ENCODE peak calls at places on chromosomes 4 and X, in seven cellular contexts. One of them, this sample, is unnamed.

GRCh38 chrX:39762266-39762841 is 335.4 kb downstream of the BCOR start:
- DNase-seq in HCT116: no peak
- DNase-seq in K562: no peak
- DNase-seq in SK-N-SH: no peak
- DNase-seq in H1: no peak
- DNase-seq in GM12878: no peak
- DNase-seq in HepG2: no peak
- DNase-seq in this sample: no peak

GRCh38 chr4:158860856-158861255 is 92.0 kb downstream of the FNIP2 start:
- DNase-seq in K562: no peak
- DNase-seq in H1: no peak
- DNase-seq in HepG2: no peak
- DNase-seq in GM12878: peak
- DNase-seq in SK-N-SH: no peak
- DNase-seq in HCT116: no peak
- DNase-seq in this sample: no peak

GRCh38 chr4:56386091-56386490 is 1.2 kb downstream of the AASDH start:
- DNase-seq in SK-N-SH: no peak
- DNase-seq in GM12878: no peak
- DNase-seq in HCT116: no peak
- DNase-seq in HepG2: no peak
- DNase-seq in K562: no peak
- DNase-seq in H1: no peak
- DNase-seq in this sample: no peak

GRCh38 chr4:4281787-4282186 is 8.2 kb downstream of the LYAR start:
- DNase-seq in HCT116: no peak
- DNase-seq in GM12878: no peak
- DNase-seq in HepG2: no peak
- DNase-seq in H1: no peak
- DNase-seq in SK-N-SH: no peak
- DNase-seq in K562: no peak
- DNase-seq in this sample: no peak

GRCh38 chr4:6742989-6743388 is 27.0 kb downstream of the BLOC1S4 start:
- DNase-seq in K562: no peak
- DNase-seq in H1: no peak
- DNase-seq in SK-N-SH: peak
- DNase-seq in HCT116: no peak
- DNase-seq in HepG2: no peak
- DNase-seq in GM12878: no peak
- DNase-seq in this sample: no peak

GRCh38 chr4:127632420-127633403 is at the start of gene INTU:
- DNase-seq in HepG2: peak
- DNase-seq in K562: peak
- DNase-seq in GM12878: no peak
- DNase-seq in HCT116: peak
- DNase-seq in H1: peak
- DNase-seq in SK-N-SH: peak
- DNase-seq in this sample: peak

GRCh38 chrX:40151211-40152172 is 53.7 kb upstream of the BCOR start:
- DNase-seq in H1: peak
- DNase-seq in SK-N-SH: no peak
- DNase-seq in K562: peak
- DNase-seq in HepG2: no peak
- DNase-seq in GM12878: no peak
- DNase-seq in HCT116: no peak
- DNase-seq in this sample: no peak

GRCh38 chrX:11064851-11065600 is 46.1 kb upstream of the HCCS start:
- DNase-seq in K562: no peak
- DNase-seq in GM12878: no peak
- DNase-seq in SK-N-SH: no peak
- DNase-seq in HCT116: no peak
- DNase-seq in H1: no peak
- DNase-seq in HepG2: no peak
- DNase-seq in this sample: peak

GRCh38 chrX:36609653-36610585 is 398.2 kb upstream of the FAM47C start:
- DNase-seq in SK-N-SH: no peak
- DNase-seq in H1: no peak
- DNase-seq in K562: no peak
- DNase-seq in HepG2: no peak
- DNase-seq in HCT116: no peak
- DNase-seq in GM12878: no peak
- DNase-seq in this sample: no peak

GRCh38 chrX:130772313-130773140 is 130.5 kb downstream of the ENOX2 start:
- DNase-seq in HCT116: no peak
- DNase-seq in SK-N-SH: peak
- DNase-seq in HepG2: peak
- DNase-seq in GM12878: no peak
- DNase-seq in H1: no peak
- DNase-seq in K562: peak
- DNase-seq in this sample: no peak

GRCh38 chr4:79652232-79652631 is 244.2 kb upstream of the GK2 start:
- DNase-seq in H1: no peak
- DNase-seq in HCT116: no peak
- DNase-seq in GM12878: no peak
- DNase-seq in K562: no peak
- DNase-seq in SK-N-SH: no peak
- DNase-seq in HepG2: peak
- DNase-seq in this sample: peak

GRCh38 chrX:48474581-48474980 is 1.4 kb upstream of the FTSJ1 start:
- DNase-seq in SK-N-SH: no peak
- DNase-seq in HepG2: no peak
- DNase-seq in K562: no peak
- DNase-seq in GM12878: no peak
- DNase-seq in HCT116: no peak
- DNase-seq in H1: no peak
- DNase-seq in this sample: no peak

GRCh38 chrX:45524296-45524695 is 323.6 kb upstream of the DIPK2B start:
- DNase-seq in H1: no peak
- DNase-seq in GM12878: no peak
- DNase-seq in HCT116: no peak
- DNase-seq in HepG2: no peak
- DNase-seq in K562: no peak
- DNase-seq in SK-N-SH: no peak
- DNase-seq in this sample: no peak

GRCh38 chrX:16222123-16222522 is 54.8 kb downstream of the MAGEB17 start:
- DNase-seq in HCT116: no peak
- DNase-seq in K562: no peak
- DNase-seq in HepG2: no peak
- DNase-seq in GM12878: no peak
- DNase-seq in H1: no peak
- DNase-seq in SK-N-SH: no peak
- DNase-seq in this sample: no peak

GRCh38 chrX:79330022-79330421 is 37.1 kb downstream of the ITM2A start:
- DNase-seq in HepG2: no peak
- DNase-seq in H1: no peak
- DNase-seq in SK-N-SH: no peak
- DNase-seq in GM12878: no peak
- DNase-seq in K562: no peak
- DNase-seq in HCT116: no peak
- DNase-seq in this sample: no peak

GRCh38 chr4:117796677-117797076 is 237.6 kb upstream of the NDST3 start:
- DNase-seq in GM12878: no peak
- DNase-seq in HCT116: no peak
- DNase-seq in SK-N-SH: no peak
- DNase-seq in HepG2: no peak
- DNase-seq in H1: no peak
- DNase-seq in K562: no peak
- DNase-seq in this sample: no peak

DNA sequence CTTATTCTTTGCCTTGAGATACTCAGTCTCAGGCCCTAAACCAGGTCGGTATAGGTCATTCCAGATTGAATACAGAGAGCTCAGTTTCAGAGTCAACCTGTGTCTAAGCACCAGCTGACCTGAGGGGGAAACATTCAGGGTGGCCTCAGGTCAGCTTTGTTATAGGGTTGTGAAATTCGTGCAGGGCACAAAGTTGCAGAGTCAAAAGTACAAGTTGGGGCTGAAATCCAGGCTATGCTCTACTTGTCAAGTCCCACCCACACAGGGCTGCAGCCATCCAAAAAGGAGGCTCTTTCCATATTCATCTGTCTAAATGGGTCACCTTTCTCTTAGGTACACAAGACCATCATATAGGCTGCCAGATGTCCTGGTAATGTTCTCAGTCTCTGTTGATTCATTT is 89.7 kb downstream of the ITIH6 start:
- DNase-seq in K562: no peak
- DNase-seq in HepG2: peak
- DNase-seq in SK-N-SH: no peak
- DNase-seq in H1: no peak
- DNase-seq in HCT116: no peak
- DNase-seq in GM12878: no peak
- DNase-seq in this sample: no peak
- TF ChIP-seq JUND in K562: no peak
- TF ChIP-seq JUND in HepG2: no peak
- TF ChIP-seq JUND in SK-N-SH: no peak
- TF ChIP-seq JUND in H1: no peak
- TF ChIP-seq JUND in HCT116: no peak
- TF ChIP-seq JUND in GM12878: no peak
- TF ChIP-seq JUND in this sample: no peak

DNA sequence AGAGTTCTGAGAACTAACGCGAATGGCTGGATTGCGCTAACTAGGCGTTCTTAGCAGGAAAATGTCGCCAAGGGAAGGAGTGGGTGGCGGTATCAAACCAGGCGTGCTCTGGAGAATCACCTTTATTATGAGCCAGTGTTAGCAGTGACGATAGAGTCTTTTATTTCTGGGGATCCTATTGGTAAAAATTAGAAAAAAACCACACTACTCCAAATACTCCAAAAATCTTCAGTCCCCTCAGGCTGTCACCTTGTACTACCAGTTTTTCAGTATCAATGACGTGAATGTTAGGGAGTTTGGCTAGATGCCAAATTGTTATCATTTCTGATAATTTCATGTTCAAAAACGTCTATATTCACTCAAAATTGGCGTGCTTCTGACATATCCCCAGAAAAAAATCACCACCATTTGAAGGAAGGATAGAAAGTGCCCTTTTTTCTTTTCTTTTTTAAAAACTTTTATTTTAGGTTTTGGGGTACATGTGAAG is 1.5 kb downstream of the UGT8 start:
- DNase-seq in HCT116: peak
- DNase-seq in H1: no peak
- DNase-seq in HepG2: no peak
- DNase-seq in SK-N-SH: no peak
- DNase-seq in GM12878: no peak
- DNase-seq in K562: no peak
- DNase-seq in this sample: no peak
- TF ChIP-seq JUND in HCT116: no peak
- TF ChIP-seq JUND in H1: no peak
- TF ChIP-seq JUND in HepG2: no peak
- TF ChIP-seq JUND in SK-N-SH: no peak
- TF ChIP-seq JUND in GM12878: no peak
- TF ChIP-seq JUND in K562: no peak
- TF ChIP-seq JUND in this sample: no peak

DNA sequence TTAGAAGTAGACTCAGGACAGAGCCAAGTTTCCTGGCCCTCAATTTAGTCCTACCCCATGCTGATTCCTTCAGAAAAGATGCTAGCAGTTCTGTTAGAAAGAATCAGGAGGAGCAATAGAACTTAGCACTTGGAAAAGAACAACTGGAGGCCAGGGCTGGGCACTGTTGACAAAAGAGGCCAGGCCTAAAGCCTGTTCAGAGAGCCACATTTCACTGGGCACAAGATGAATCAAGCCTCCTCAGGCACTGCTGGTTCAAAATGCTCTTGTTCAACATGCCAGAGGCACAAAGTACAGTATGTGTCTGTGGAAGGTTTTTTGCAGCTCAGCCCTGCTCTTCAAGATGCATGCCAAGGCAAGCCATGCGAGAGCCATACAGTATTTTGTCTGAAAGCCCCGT is 53.6 kb downstream of the RASL11B start:
- DNase-seq in HCT116: no peak
- DNase-seq in H1: no peak
- DNase-seq in SK-N-SH: no peak
- DNase-seq in HepG2: no peak
- DNase-seq in GM12878: no peak
- DNase-seq in K562: no peak
- DNase-seq in this sample: no peak
- TF ChIP-seq JUND in HCT116: no peak
- TF ChIP-seq JUND in H1: no peak
- TF ChIP-seq JUND in SK-N-SH: no peak
- TF ChIP-seq JUND in HepG2: no peak
- TF ChIP-seq JUND in GM12878: no peak
- TF ChIP-seq JUND in K562: no peak
- TF ChIP-seq JUND in this sample: no peak

GRCh38 chr4:83604315-83604714 is 68.4 kb downstream of the GPAT3 start:
- DNase-seq in HepG2: no peak
- DNase-seq in GM12878: no peak
- DNase-seq in K562: no peak
- DNase-seq in SK-N-SH: no peak
- DNase-seq in HCT116: no peak
- DNase-seq in H1: no peak
- DNase-seq in this sample: no peak

GRCh38 chr4:83603130-83603529 is 67.2 kb downstream of the GPAT3 start:
- DNase-seq in HCT116: no peak
- DNase-seq in HepG2: no peak
- DNase-seq in K562: no peak
- DNase-seq in SK-N-SH: no peak
- DNase-seq in H1: no peak
- DNase-seq in GM12878: no peak
- DNase-seq in this sample: no peak

GRCh38 chr4:83599183-83599582 is 63.3 kb downstream of the GPAT3 start:
- DNase-seq in HepG2: peak
- DNase-seq in HCT116: peak
- DNase-seq in H1: no peak
- DNase-seq in SK-N-SH: no peak
- DNase-seq in K562: peak
- DNase-seq in GM12878: no peak
- DNase-seq in this sample: peak
- TF ChIP-seq JUND in HepG2: no peak
- TF ChIP-seq JUND in HCT116: no peak
- TF ChIP-seq JUND in H1: no peak
- TF ChIP-seq JUND in SK-N-SH: no peak
- TF ChIP-seq JUND in K562: no peak
- TF ChIP-seq JUND in GM12878: no peak
- TF ChIP-seq JUND in this sample: no peak

GRCh38 chr4:33628296-33628695 is 2616.0 kb downstream of the ARAP2 start:
- DNase-seq in SK-N-SH: no peak
- DNase-seq in H1: no peak
- DNase-seq in K562: no peak
- DNase-seq in HCT116: no peak
- DNase-seq in HepG2: no peak
- DNase-seq in GM12878: no peak
- DNase-seq in this sample: no peak
- TF ChIP-seq JUND in SK-N-SH: no peak
- TF ChIP-seq JUND in H1: no peak
- TF ChIP-seq JUND in K562: no peak
- TF ChIP-seq JUND in HCT116: no peak
- TF ChIP-seq JUND in HepG2: no peak
- TF ChIP-seq JUND in GM12878: no peak
- TF ChIP-seq JUND in this sample: no peak

DNA sequence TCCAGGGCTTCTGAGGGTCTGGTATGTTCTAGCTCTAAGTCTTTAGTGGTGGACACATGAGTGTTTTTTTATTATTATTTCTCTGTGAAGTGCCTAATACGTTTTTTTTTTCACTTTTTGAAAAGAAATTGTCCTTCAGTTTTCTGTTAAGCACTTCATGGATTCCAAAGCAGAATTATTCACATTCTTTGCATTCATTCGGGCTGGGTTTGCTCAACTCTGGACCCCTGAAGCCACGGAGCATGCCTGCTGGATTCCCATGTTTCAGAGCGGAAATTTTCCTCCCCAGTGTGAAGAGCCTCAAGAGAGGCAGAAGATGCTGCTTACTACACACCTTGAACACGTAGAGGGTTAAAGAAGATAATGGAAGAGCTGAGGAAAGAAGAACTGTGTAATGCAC is 107.5 kb downstream of the EGF start:
- DNase-seq in K562: no peak
- DNase-seq in H1: no peak
- DNase-seq in HepG2: peak
- DNase-seq in GM12878: no peak
- DNase-seq in HCT116: no peak
- DNase-seq in SK-N-SH: no peak
- DNase-seq in this sample: no peak
- TF ChIP-seq JUND in K562: no peak
- TF ChIP-seq JUND in H1: no peak
- TF ChIP-seq JUND in HepG2: no peak
- TF ChIP-seq JUND in GM12878: no peak
- TF ChIP-seq JUND in HCT116: no peak
- TF ChIP-seq JUND in SK-N-SH: no peak
- TF ChIP-seq JUND in this sample: no peak